ENCODE peak calls at places on chromosome 1, in seven cellular contexts. One of them, this sample, is unnamed.

GRCh38 chr1:225447001-225447615 is 19.3 kb upstream of the LBR start:
- ATAC-seq in HepG2: no peak
- ATAC-seq in HCT116: no peak
- ATAC-seq in Panc1: no peak
- ATAC-seq in K562: no peak
- ATAC-seq in upper lobe of left lung: no peak
- ATAC-seq in GM23338: peak
- ATAC-seq in this sample: peak

GRCh38 chr1:70902211-70902610 is 145.4 kb downstream of the PTGER3 start:
- ATAC-seq in Panc1: no peak
- ATAC-seq in HepG2: no peak
- ATAC-seq in upper lobe of left lung: no peak
- ATAC-seq in GM23338: no peak
- ATAC-seq in K562: no peak
- ATAC-seq in HCT116: no peak
- ATAC-seq in this sample: no peak

GRCh38 chr1:40855513-40855912 is 6.7 kb downstream of the CITED4 start:
- ATAC-seq in upper lobe of left lung: no peak
- ATAC-seq in HepG2: peak
- ATAC-seq in Panc1: no peak
- ATAC-seq in GM23338: peak
- ATAC-seq in K562: peak
- ATAC-seq in HCT116: peak
- ATAC-seq in this sample: no peak

GRCh38 chr1:184661801-184662200 is 92.9 kb downstream of the EDEM3 start:
- ATAC-seq in Panc1: no peak
- ATAC-seq in GM23338: no peak
- ATAC-seq in HepG2: no peak
- ATAC-seq in upper lobe of left lung: no peak
- ATAC-seq in HCT116: no peak
- ATAC-seq in K562: no peak
- ATAC-seq in this sample: no peak

GRCh38 chr1:38950553-38950952 is 8.9 kb upstream of the RHBDL2 start:
- ATAC-seq in GM23338: no peak
- ATAC-seq in HCT116: no peak
- ATAC-seq in K562: no peak
- ATAC-seq in Panc1: no peak
- ATAC-seq in upper lobe of left lung: no peak
- ATAC-seq in HepG2: no peak
- ATAC-seq in this sample: no peak

GRCh38 chr1:214384373-214385079 is 103.6 kb downstream of the SMYD2 start:
- ATAC-seq in upper lobe of left lung: no peak
- ATAC-seq in K562: no peak
- ATAC-seq in Panc1: no peak
- ATAC-seq in HepG2: no peak
- ATAC-seq in GM23338: no peak
- ATAC-seq in HCT116: no peak
- ATAC-seq in this sample: no peak

GRCh38 chr1:23444104-23444533 is 19.6 kb upstream of the TCEA3 start:
- ATAC-seq in GM23338: no peak
- ATAC-seq in upper lobe of left lung: peak
- ATAC-seq in K562: peak
- ATAC-seq in HCT116: no peak
- ATAC-seq in Panc1: no peak
- ATAC-seq in HepG2: no peak
- ATAC-seq in this sample: peak

GRCh38 chr1:3772715-3773571 is at the start of gene SMIM1:
- ATAC-seq in Panc1: peak
- ATAC-seq in HCT116: peak
- ATAC-seq in HepG2: peak
- ATAC-seq in GM23338: peak
- ATAC-seq in upper lobe of left lung: peak
- ATAC-seq in K562: peak
- ATAC-seq in this sample: peak

GRCh38 chr1:79667848-79668696 is 661.5 kb upstream of the ADGRL4 start:
- ATAC-seq in Panc1: no peak
- ATAC-seq in HCT116: no peak
- ATAC-seq in upper lobe of left lung: no peak
- ATAC-seq in K562: no peak
- ATAC-seq in HepG2: no peak
- ATAC-seq in GM23338: no peak
- ATAC-seq in this sample: no peak

GRCh38 chr1:236176337-236177336 is 34.3 kb downstream of the GPR137B start:
- ATAC-seq in Panc1: peak
- ATAC-seq in K562: peak
- ATAC-seq in upper lobe of left lung: no peak
- ATAC-seq in HCT116: no peak
- ATAC-seq in HepG2: peak
- ATAC-seq in GM23338: no peak
- ATAC-seq in this sample: no peak

GRCh38 chr1:225506727-225507126 is 78.9 kb upstream of the LBR start:
- ATAC-seq in K562: no peak
- ATAC-seq in HepG2: no peak
- ATAC-seq in Panc1: no peak
- ATAC-seq in upper lobe of left lung: no peak
- ATAC-seq in HCT116: no peak
- ATAC-seq in GM23338: no peak
- ATAC-seq in this sample: no peak

GRCh38 chr1:226708342-226708780 is 30.7 kb downstream of the ITPKB start:
- ATAC-seq in HCT116: peak
- ATAC-seq in K562: no peak
- ATAC-seq in upper lobe of left lung: peak
- ATAC-seq in GM23338: peak
- ATAC-seq in HepG2: no peak
- ATAC-seq in Panc1: no peak
- ATAC-seq in this sample: peak

GRCh38 chr1:45686081-45687013 is at the start of gene GPBP1L1:
- ATAC-seq in HepG2: peak
- ATAC-seq in HCT116: peak
- ATAC-seq in upper lobe of left lung: peak
- ATAC-seq in GM23338: peak
- ATAC-seq in K562: peak
- ATAC-seq in Panc1: peak
- ATAC-seq in this sample: peak

GRCh38 chr1:12040457-12041051 is 21.3 kb downstream of the MIIP start:
- ATAC-seq in HCT116: no peak
- ATAC-seq in GM23338: no peak
- ATAC-seq in upper lobe of left lung: peak
- ATAC-seq in HepG2: no peak
- ATAC-seq in Panc1: peak
- ATAC-seq in K562: peak
- ATAC-seq in this sample: no peak

GRCh38 chr1:38440402-38440801 is 393.8 kb upstream of the POU3F1 start:
- ATAC-seq in Panc1: no peak
- ATAC-seq in HepG2: no peak
- ATAC-seq in HCT116: no peak
- ATAC-seq in K562: no peak
- ATAC-seq in upper lobe of left lung: no peak
- ATAC-seq in GM23338: no peak
- ATAC-seq in this sample: no peak

GRCh38 chr1:31548518-31548898 is 27.8 kb upstream of the TINAGL1 start:
- ATAC-seq in upper lobe of left lung: peak
- ATAC-seq in HCT116: peak
- ATAC-seq in HepG2: peak
- ATAC-seq in GM23338: peak
- ATAC-seq in K562: peak
- ATAC-seq in Panc1: peak
- ATAC-seq in this sample: peak

DNA sequence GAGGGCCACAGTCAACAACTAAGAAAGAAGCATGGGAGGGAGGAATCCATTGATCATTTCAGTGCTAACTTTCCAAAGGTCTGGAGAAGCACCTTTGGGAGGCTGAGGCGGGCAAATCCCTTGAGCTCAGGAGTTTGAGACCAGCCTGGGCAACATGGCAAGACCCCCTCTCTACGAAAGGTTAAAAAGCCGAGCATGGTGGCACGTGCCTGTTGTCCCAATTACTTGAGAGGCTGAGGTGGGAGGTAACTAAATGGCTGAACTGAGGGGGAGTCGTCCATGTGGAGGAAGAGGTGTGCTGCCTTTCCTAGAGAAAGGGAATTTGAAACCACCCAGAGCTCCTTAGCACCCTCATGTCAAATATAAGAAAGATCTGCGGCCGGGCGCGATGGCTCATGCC is 16.2 kb downstream of the MASP2 start:
- ATAC-seq in Panc1: no peak
- ATAC-seq in HepG2: no peak
- ATAC-seq in K562: no peak
- ATAC-seq in upper lobe of left lung: no peak
- ATAC-seq in GM23338: no peak
- ATAC-seq in HCT116: no peak
- ATAC-seq in this sample: no peak
- TF ChIP-seq POLR2AphosphoS5 in Panc1: no peak
- TF ChIP-seq POLR2AphosphoS5 in HepG2: peak
- TF ChIP-seq POLR2AphosphoS5 in K562: no peak
- TF ChIP-seq POLR2AphosphoS5 in upper lobe of left lung: no peak
- TF ChIP-seq POLR2AphosphoS5 in GM23338: no peak
- TF ChIP-seq POLR2AphosphoS5 in HCT116: no peak
- TF ChIP-seq POLR2AphosphoS5 in this sample: no peak

DNA sequence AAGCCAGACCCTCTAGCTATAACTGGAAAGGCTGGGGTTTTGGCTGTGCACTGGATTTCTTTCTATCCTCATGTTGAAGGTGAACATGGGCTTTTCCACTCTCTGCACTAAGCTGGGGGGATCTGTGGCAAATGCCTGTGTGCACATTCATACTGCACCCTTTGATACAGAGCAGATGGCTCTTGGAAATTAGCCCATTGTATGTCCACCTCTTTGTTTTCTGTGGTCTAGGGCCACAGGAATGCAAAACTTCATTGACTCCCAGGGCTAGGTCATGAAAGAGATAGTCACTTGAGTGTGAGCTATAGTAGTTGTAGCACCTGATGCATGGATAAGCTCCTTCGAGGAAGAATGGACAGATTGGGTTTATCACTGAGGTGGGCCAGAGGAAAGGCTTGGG is 5.7 kb upstream of the OR14A16 start:
- ATAC-seq in Panc1: no peak
- ATAC-seq in upper lobe of left lung: no peak
- ATAC-seq in K562: no peak
- ATAC-seq in HepG2: no peak
- ATAC-seq in HCT116: no peak
- ATAC-seq in GM23338: no peak
- ATAC-seq in this sample: no peak
- TF ChIP-seq POLR2AphosphoS5 in Panc1: no peak
- TF ChIP-seq POLR2AphosphoS5 in upper lobe of left lung: no peak
- TF ChIP-seq POLR2AphosphoS5 in K562: no peak
- TF ChIP-seq POLR2AphosphoS5 in HepG2: no peak
- TF ChIP-seq POLR2AphosphoS5 in HCT116: no peak
- TF ChIP-seq POLR2AphosphoS5 in GM23338: no peak
- TF ChIP-seq POLR2AphosphoS5 in this sample: no peak

DNA sequence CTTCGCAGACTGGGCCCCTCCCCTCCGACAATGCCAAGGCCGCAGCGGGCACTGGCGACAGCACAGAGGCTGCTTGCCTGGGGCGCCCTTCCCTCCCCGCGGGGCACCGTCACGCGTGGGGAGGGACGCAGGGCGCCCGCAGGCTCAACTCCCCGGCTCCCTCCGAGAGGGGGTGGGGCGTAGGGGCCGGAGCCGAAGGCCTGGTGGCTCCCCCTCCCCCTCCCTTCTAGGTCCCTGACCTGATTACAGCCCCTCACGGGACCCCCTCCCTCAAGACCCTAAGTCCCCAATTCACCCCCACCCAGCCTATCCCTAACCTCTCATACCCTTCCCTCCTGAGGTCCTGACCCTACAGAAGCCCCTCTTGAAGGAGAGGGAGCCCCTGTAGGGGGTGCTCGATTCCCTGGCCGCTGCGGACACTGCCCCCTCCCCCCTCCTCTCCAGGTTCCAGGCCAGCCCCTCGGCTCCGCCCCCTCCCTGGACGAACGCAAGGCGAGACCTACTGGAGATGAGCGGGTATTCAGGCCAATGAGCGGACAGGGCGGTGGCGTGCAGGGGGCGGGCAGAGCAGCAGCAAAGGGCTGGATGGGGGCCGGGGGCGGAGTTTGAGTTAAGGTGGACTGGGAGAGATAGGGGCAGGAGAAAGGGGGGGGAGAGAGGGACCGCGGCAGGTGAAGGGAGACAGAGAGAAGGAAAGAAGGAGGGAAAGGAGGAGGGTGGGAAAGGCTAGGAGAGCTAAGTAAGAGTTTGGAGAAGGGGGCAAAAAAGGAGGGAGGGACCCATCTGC is 721 bp upstream of the ZBTB7B start:
- ATAC-seq in upper lobe of left lung: peak
- ATAC-seq in Panc1: peak
- ATAC-seq in GM23338: peak
- ATAC-seq in HepG2: peak
- ATAC-seq in K562: peak
- ATAC-seq in HCT116: peak
- ATAC-seq in this sample: peak
- TF ChIP-seq POLR2AphosphoS5 in upper lobe of left lung: peak
- TF ChIP-seq POLR2AphosphoS5 in Panc1: peak
- TF ChIP-seq POLR2AphosphoS5 in GM23338: peak
- TF ChIP-seq POLR2AphosphoS5 in HepG2: peak
- TF ChIP-seq POLR2AphosphoS5 in K562: no peak
- TF ChIP-seq POLR2AphosphoS5 in HCT116: no peak
- TF ChIP-seq POLR2AphosphoS5 in this sample: peak

DNA sequence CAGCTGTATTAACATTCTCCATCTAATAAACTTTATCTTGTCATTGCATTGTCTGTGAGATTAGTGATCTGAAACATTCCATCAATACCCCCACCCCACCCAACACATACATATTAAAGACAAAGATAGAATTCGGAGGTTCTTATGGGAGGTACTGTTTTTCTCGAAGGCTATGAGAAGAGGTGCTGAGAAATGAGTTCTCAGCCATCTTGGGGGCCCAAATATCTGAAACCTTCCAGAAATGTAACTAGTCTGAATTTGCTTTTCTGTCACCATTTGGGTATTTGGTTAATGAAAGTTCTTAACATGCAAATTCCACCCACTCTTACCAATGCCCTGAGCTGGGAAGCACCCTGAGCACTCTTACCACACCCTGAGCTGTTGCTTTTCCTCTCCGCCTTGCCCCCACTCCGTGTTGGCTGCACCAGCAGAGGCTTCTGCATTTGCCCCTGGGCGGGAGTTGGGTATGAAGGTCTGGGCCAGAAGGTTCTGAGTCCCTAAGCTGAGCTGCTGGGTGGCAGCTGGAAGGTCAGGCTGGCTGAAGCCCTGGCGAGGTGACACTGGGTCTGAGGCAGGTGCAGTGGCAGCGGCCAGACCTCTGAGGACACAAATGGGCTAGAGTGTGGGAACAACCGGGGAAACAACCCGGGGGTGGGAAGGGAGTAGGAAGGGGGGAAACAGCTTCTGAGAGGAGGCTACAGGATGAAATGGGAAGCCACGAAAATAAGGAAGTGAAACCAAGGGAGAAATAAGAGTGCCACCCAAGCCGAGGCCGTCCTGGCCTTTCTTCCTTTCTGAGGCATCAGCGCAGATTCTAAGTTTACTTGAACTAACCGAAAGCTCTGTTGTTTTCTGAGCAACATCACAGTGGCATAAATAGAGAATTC is 26.4 kb upstream of the IER5 start:
- ATAC-seq in HCT116: no peak
- ATAC-seq in upper lobe of left lung: peak
- ATAC-seq in GM23338: no peak
- ATAC-seq in Panc1: no peak
- ATAC-seq in HepG2: peak
- ATAC-seq in K562: peak
- ATAC-seq in this sample: peak
- TF ChIP-seq POLR2AphosphoS5 in HCT116: no peak
- TF ChIP-seq POLR2AphosphoS5 in upper lobe of left lung: no peak
- TF ChIP-seq POLR2AphosphoS5 in GM23338: no peak
- TF ChIP-seq POLR2AphosphoS5 in Panc1: no peak
- TF ChIP-seq POLR2AphosphoS5 in HepG2: no peak
- TF ChIP-seq POLR2AphosphoS5 in K562: no peak
- TF ChIP-seq POLR2AphosphoS5 in this sample: no peak

GRCh38 chr1:109620890-109621289 is 1.3 kb downstream of the AMPD2 start:
- ATAC-seq in upper lobe of left lung: peak
- ATAC-seq in K562: peak
- ATAC-seq in HepG2: peak
- ATAC-seq in GM23338: peak
- ATAC-seq in Panc1: peak
- ATAC-seq in HCT116: peak
- ATAC-seq in this sample: peak
- TF ChIP-seq POLR2AphosphoS5 in upper lobe of left lung: peak
- TF ChIP-seq POLR2AphosphoS5 in K562: no peak
- TF ChIP-seq POLR2AphosphoS5 in HepG2: no peak
- TF ChIP-seq POLR2AphosphoS5 in GM23338: no peak
- TF ChIP-seq POLR2AphosphoS5 in Panc1: no peak
- TF ChIP-seq POLR2AphosphoS5 in HCT116: no peak
- TF ChIP-seq POLR2AphosphoS5 in this sample: peak